ENCODE peak calls at places on chromosomes 1 and 21, in four cellular contexts. A is H1, S is H9, X is mesendoderm. O is an unnamed sample.

GRCh38 chr1:235883261-235883927 is 16.7 kb upstream of the LYST start:
- DNase-seq in A (no peak), X (no peak), S (no peak), O (no peak)

GRCh38 chr1:162233066-162233465 is 143.6 kb downstream of the SPATA46 start:
- DNase-seq in S (no peak), X (no peak), A (no peak), O (no peak)

GRCh38 chr1:40266786-40267535 is 8.9 kb downstream of the ZMPSTE24 start:
- DNase-seq in X (no peak), A (no peak), S (no peak), O (no peak)

GRCh38 chr1:150552692-150553278 is 3.6 kb downstream of the ADAMTSL4 start:
- DNase-seq in S (peak), A (no peak), X (no peak), O (no peak)

GRCh38 chr1:229407206-229408026 is 26.5 kb downstream of the ACTA1 start:
- DNase-seq in A (no peak), X (peak), S (no peak), O (no peak)

GRCh38 chr1:17667641-17668040 is 87.5 kb upstream of the ACTL8 start:
- DNase-seq in A (no peak), S (no peak), X (no peak), O (no peak)

GRCh38 chr1:8810987-8811386 is 6.5 kb downstream of the RERE start:
- DNase-seq in A (no peak), S (no peak), X (no peak), O (no peak)

GRCh38 chr1:2360588-2361364 is 30.6 kb downstream of the MORN1 start:
- DNase-seq in A (no peak), X (no peak), S (no peak), O (no peak)

GRCh38 chr1:180167721-180168467 is 13.2 kb downstream of the QSOX1 start:
- DNase-seq in X (peak), A (peak), S (peak), O (no peak)

GRCh38 chr1:96845464-96845863 is 123.9 kb downstream of the PTBP2 start:
- DNase-seq in X (peak), A (peak), S (peak), O (no peak)

GRCh38 chr1:34916104-34916503 is 13.3 kb downstream of the DLGAP3 start:
- DNase-seq in S (no peak), A (no peak), X (no peak), O (no peak)

GRCh38 chr1:164223378-164223777 is 335.6 kb upstream of the PBX1 start:
- DNase-seq in A (no peak), S (no peak), X (no peak), O (no peak)

GRCh38 chr1:94345148-94345721 is 73.0 kb upstream of the ABCD3 start:
- DNase-seq in S (no peak), A (no peak), X (no peak), O (no peak)

GRCh38 chr1:6004412-6005123 is 12.3 kb upstream of the NPHP4 start:
- DNase-seq in X (no peak), A (no peak), S (no peak), O (no peak)

GRCh38 chr1:103108525-103109150 is 316 bp upstream of the COL11A1 start:
- DNase-seq in A (peak), X (peak), S (peak), O (peak)

GRCh38 chr1:229227298-229227919 is 43.5 kb upstream of the RAB4A start:
- DNase-seq in S (peak), A (no peak), X (peak), O (peak)

GRCh38 chr1:158101455-158101854 is 79.2 kb upstream of the CD1D start:
- DNase-seq in A (no peak), X (no peak), S (no peak), O (no peak)

GRCh38 chr1:173489149-173489600 is 12.0 kb downstream of the PRDX6 start:
- DNase-seq in X (peak), S (peak), A (no peak), O (no peak)

GRCh38 chr1:228032041-228032440 is 25.2 kb downstream of the WNT3A start:
- DNase-seq in S (peak), X (no peak), A (no peak), O (no peak)

GRCh38 chr1:49229555-49229954 is 452.9 kb upstream of the BEND5 start:
- DNase-seq in A (no peak), X (peak), S (peak), O (no peak)

GRCh38 chr21:41071410-41071809 is 96.5 kb upstream of the BACE2 start:
- DNase-seq in S (peak), X (peak), A (peak), O (no peak)

GRCh38 chr1:208748766-208749165 is 504.6 kb upstream of the PLXNA2 start:
- DNase-seq in S (no peak), X (no peak), A (no peak), O (no peak)

DNA sequence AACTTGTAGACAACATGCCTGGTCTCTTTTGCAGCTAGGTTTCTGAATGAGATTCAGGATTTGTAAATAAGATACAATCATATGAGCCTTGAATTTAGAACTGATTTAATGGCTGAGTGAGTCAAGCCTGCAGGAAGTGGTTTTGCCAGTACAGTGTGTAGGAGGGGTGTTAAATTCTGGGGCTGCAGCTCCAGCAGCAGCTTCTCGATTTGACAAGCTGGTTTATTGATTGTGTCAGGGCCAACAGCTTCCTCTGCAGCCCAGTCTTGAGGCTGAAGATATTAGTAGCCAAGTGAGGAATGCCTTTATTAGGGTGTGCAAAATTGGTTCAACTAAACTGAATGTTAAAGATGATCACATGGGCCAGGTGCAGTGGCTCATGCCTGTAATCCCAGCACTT is 11.5 kb upstream of the PLA2G5 start:
- DNase-seq in X (no peak), A (no peak), S (no peak), O (no peak)
- H3K4me2 ChIP-seq in X (no peak), A (no peak), S (no peak), O (no peak)

DNA sequence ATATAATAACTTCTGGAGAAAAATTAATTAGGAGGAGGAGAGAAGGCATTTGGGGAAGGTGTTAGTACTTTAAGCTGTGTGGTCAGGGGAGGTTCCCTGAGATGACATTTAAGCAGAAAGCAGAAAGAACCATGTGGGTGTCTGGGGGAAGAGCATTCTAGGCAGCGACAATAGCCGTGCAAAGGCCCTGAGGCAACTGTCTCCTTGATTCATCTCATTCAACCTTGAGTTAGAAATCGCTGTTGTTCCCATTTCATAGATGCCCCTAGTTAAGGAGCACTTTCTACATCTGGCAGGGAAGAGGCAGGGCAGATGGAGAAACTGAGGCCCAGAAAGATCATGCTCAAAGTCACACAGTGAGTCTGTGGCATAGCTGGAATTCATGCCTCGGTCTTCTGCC is 108.6 kb upstream of the RUNX3 start:
- DNase-seq in S (no peak), X (no peak), A (no peak), O (no peak)
- H2BK15ac ChIP-seq in S (no peak), X (no peak), A (no peak), O (no peak)

GRCh38 chr1:41420351-41420750 is 59.1 kb downstream of the FOXO6 start:
- DNase-seq in S (no peak), X (no peak), A (no peak), O (no peak)

GRCh38 chr1:41423511-41424191 is 60.8 kb downstream of the EDN2 start:
- DNase-seq in A (no peak), S (peak), X (no peak), O (no peak)

GRCh38 chr1:41420877-41421276 is 59.6 kb downstream of the FOXO6 start:
- DNase-seq in A (no peak), X (no peak), S (no peak), O (no peak)

GRCh38 chr1:41424581-41425118 is 59.8 kb downstream of the EDN2 start:
- DNase-seq in A (no peak), S (no peak), X (no peak), O (no peak)

DNA sequence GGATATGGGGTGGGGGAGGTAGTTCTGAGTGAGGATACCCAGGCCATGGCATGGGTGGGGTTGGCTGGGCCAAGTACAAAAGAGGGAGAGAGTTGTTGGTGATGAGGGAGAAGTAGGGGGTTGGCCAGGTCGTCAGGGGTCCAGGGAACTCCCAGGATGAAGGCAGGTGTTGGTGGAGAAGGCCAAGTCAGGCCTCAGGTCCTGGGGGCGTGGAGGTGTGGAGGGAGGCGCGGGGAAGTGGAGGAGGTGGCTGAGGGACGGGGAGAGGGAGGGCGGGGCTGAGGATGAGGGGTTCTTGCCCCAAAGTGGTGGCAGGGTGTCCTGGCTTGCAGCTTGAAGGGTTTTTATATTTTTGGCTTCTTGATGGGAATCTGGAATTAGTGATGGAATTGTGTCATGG is 61.1 kb downstream of the FOXO6 start:
- DNase-seq in X (no peak), A (no peak), S (no peak), O (no peak)
- H3K4me2 ChIP-seq in X (no peak), A (no peak), S (no peak), O (no peak)

GRCh38 chr1:27114522-27114921 is 40.4 kb downstream of the SLC9A1 start:
- DNase-seq in S (no peak), A (no peak), X (no peak), O (no peak)

GRCh38 chr1:27116210-27116609 is 38.7 kb downstream of the SLC9A1 start:
- DNase-seq in A (no peak), S (no peak), X (no peak), O (no peak)

GRCh38 chr1:27119270-27119618 is 35.7 kb downstream of the SLC9A1 start:
- DNase-seq in S (no peak), X (no peak), A (no peak), O (no peak)

GRCh38 chr1:27117733-27118439 is 37.0 kb downstream of the SLC9A1 start:
- DNase-seq in S (no peak), X (no peak), A (no peak), O (no peak)

DNA sequence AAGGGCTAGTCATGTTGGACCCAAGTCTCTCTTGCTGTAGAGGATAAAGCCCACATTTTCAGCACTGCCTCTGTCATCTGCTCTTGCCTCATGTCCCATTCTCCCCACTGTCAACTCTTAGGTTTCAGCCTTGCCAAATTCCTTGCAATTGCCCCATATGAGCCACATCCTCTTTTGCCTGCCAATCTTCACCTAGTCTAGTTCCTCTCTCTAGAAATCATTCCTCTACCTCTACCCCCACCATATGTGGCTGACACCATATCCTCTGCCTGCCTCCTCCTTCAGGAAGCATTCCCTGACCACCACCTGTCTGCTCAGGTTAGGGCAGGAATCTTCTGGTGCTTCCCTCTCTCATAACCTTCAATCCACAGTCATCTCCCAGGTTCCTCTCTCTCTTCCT is 38.2 kb downstream of the SLC9A1 start:
- DNase-seq in S (no peak), A (no peak), X (no peak), O (no peak)
- H2BK15ac ChIP-seq in S (no peak), A (peak), X (no peak), O (no peak)

GRCh38 chr1:247079141-247079874 is 697 bp upstream of the ZNF670 start:
- DNase-seq in A (no peak), X (peak), S (peak), O (peak)

GRCh38 chr1:247078315-247079140 is at the start of gene ZNF670:
- DNase-seq in S (peak), X (peak), A (peak), O (peak)

GRCh38 chr1:247077768-247078314 is 770 bp downstream of the ZNF670 start:
- DNase-seq in A (no peak), X (no peak), S (no peak), O (no peak)

DNA sequence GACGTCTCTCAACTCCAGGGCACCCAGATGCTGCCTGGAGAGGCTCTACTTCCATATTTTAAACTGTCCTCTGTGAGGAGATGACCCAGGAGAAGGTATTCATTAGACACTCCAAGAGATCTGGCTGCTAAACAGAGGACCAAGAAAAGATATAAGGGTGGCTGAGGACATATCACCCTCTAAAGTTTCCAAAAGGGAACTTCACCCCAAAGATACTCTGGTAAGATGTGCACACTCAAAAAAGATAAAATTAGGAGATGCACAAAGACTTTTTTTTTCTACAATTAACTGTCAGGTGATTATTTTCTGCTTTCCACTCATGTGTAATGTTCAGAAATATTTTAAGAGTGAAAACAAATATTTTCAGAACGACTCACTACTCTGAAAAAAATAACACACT is 1.4 kb downstream of the ZNF670 start:
- DNase-seq in X (no peak), A (no peak), S (no peak), O (no peak)
- H3K4me2 ChIP-seq in X (peak), A (peak), S (peak), O (no peak)